ENCODE peak calls at places on chromosome 17, in four cellular contexts. One of them, this sample, is unnamed.

GRCh38 chr17:43467981-43468541 is 15.7 kb upstream of the DHX8 start:
- DNase-seq in heart right ventricle: no peak
- DNase-seq in left ventricle myocardium inferior: no peak
- DNase-seq in hepatocyte: no peak
- DNase-seq in this sample: no peak

GRCh38 chr17:58388302-58389190 is 28.8 kb downstream of the RNF43 start:
- DNase-seq in hepatocyte: no peak
- DNase-seq in heart right ventricle: no peak
- DNase-seq in left ventricle myocardium inferior: no peak
- DNase-seq in this sample: no peak

GRCh38 chr17:56629450-56630187 is 36.1 kb downstream of the NOG start:
- DNase-seq in heart right ventricle: no peak
- DNase-seq in left ventricle myocardium inferior: no peak
- DNase-seq in hepatocyte: peak
- DNase-seq in this sample: no peak

GRCh38 chr17:45172541-45173286 is 11.0 kb downstream of the HEXIM2 start:
- DNase-seq in hepatocyte: peak
- DNase-seq in left ventricle myocardium inferior: peak
- DNase-seq in heart right ventricle: peak
- DNase-seq in this sample: peak

GRCh38 chr17:48333034-48333491 is 97.0 kb downstream of the SKAP1 start:
- DNase-seq in heart right ventricle: no peak
- DNase-seq in left ventricle myocardium inferior: no peak
- DNase-seq in hepatocyte: no peak
- DNase-seq in this sample: no peak

GRCh38 chr17:63433746-63434591 is 12.1 kb downstream of the CYB561 start:
- DNase-seq in heart right ventricle: peak
- DNase-seq in left ventricle myocardium inferior: peak
- DNase-seq in hepatocyte: peak
- DNase-seq in this sample: peak

GRCh38 chr17:42521666-42522262 is 14.3 kb upstream of the NAGLU start:
- DNase-seq in heart right ventricle: no peak
- DNase-seq in hepatocyte: no peak
- DNase-seq in left ventricle myocardium inferior: peak
- DNase-seq in this sample: no peak

GRCh38 chr17:59347975-59348391 is 16.5 kb downstream of the YPEL2 start:
- DNase-seq in heart right ventricle: no peak
- DNase-seq in left ventricle myocardium inferior: no peak
- DNase-seq in hepatocyte: no peak
- DNase-seq in this sample: no peak

GRCh38 chr17:66727634-66728570 is 107.0 kb upstream of the CACNG5 start:
- DNase-seq in left ventricle myocardium inferior: peak
- DNase-seq in hepatocyte: peak
- DNase-seq in heart right ventricle: peak
- DNase-seq in this sample: peak

GRCh38 chr17:38559880-38560230 is 45.9 kb downstream of the SRCIN1 start:
- DNase-seq in left ventricle myocardium inferior: no peak
- DNase-seq in heart right ventricle: no peak
- DNase-seq in hepatocyte: no peak
- DNase-seq in this sample: no peak

GRCh38 chr17:75596320-75597087 is 8.9 kb downstream of the MYO15B start:
- DNase-seq in heart right ventricle: no peak
- DNase-seq in left ventricle myocardium inferior: no peak
- DNase-seq in hepatocyte: no peak
- DNase-seq in this sample: no peak

GRCh38 chr17:63956296-63956920 is 16.3 kb downstream of the SCN4A start:
- DNase-seq in hepatocyte: no peak
- DNase-seq in heart right ventricle: no peak
- DNase-seq in left ventricle myocardium inferior: no peak
- DNase-seq in this sample: no peak

GRCh38 chr17:45332989-45333701 is 16.3 kb upstream of the MAP3K14 start:
- DNase-seq in heart right ventricle: no peak
- DNase-seq in hepatocyte: no peak
- DNase-seq in left ventricle myocardium inferior: no peak
- DNase-seq in this sample: no peak

GRCh38 chr17:81186203-81186602 is 20.2 kb upstream of the AATK start:
- DNase-seq in hepatocyte: no peak
- DNase-seq in left ventricle myocardium inferior: no peak
- DNase-seq in heart right ventricle: no peak
- DNase-seq in this sample: no peak

GRCh38 chr17:51347851-51348584 is 87.7 kb downstream of the UTP18 start:
- DNase-seq in heart right ventricle: no peak
- DNase-seq in hepatocyte: no peak
- DNase-seq in left ventricle myocardium inferior: no peak
- DNase-seq in this sample: no peak
- H3K27ac ChIP-seq in heart right ventricle: no peak
- H3K27ac ChIP-seq in hepatocyte: no peak
- H3K27ac ChIP-seq in left ventricle myocardium inferior: no peak
- H3K27ac ChIP-seq in this sample: no peak

DNA sequence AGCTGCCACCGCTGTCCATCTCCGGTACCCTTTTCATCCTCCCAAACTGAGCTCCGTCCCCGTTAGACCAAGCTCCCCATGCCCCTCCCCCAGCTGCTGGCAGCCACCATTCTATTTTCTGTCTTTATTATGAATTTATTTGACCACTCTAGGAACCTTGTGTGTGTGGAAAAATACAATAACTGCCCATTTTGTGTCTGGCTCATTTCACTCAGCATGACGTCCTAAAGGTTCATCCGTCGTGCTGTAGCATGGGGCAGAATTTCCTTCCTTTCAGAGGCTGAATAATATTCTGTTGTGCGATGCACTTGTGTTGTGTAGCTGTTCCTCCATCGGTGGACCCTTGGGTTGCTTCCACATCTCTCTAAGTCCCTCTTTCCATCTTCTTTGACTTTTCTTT is 263.1 kb downstream of the SEC14L1 start:
- DNase-seq in left ventricle myocardium inferior: no peak
- DNase-seq in hepatocyte: no peak
- DNase-seq in heart right ventricle: no peak
- DNase-seq in this sample: no peak
- H3K27ac ChIP-seq in left ventricle myocardium inferior: peak
- H3K27ac ChIP-seq in hepatocyte: no peak
- H3K27ac ChIP-seq in heart right ventricle: peak
- H3K27ac ChIP-seq in this sample: peak

GRCh38 chr17:33832295-33832694 is 422.8 kb upstream of the CCL2 start:
- DNase-seq in hepatocyte: peak
- DNase-seq in heart right ventricle: no peak
- DNase-seq in left ventricle myocardium inferior: no peak
- DNase-seq in this sample: no peak
- H3K27ac ChIP-seq in hepatocyte: no peak
- H3K27ac ChIP-seq in heart right ventricle: no peak
- H3K27ac ChIP-seq in left ventricle myocardium inferior: no peak
- H3K27ac ChIP-seq in this sample: no peak

GRCh38 chr17:79047291-79047920 is 23.4 kb downstream of the C1QTNF1 start:
- DNase-seq in heart right ventricle: no peak
- DNase-seq in left ventricle myocardium inferior: no peak
- DNase-seq in hepatocyte: no peak
- DNase-seq in this sample: no peak
- H3K27ac ChIP-seq in heart right ventricle: peak
- H3K27ac ChIP-seq in left ventricle myocardium inferior: peak
- H3K27ac ChIP-seq in hepatocyte: no peak
- H3K27ac ChIP-seq in this sample: peak

This sample was measured in heart left ventricle.